ENCODE peak calls at places on chromosomes 12 and 14, in five cellular contexts. V, M, Q, B and T are unnamed samples.
A peak's percentile ranks its signal among the peaks of the same experiment; 100 is the strongest.

GRCh38 chr14:49865431-49865859 is 12.9 kb upstream of the NEMF start:
- DNase-seq in V (peak; percentile 67), M (peak; percentile 90), Q (peak; percentile 55), B (peak; percentile 86), T (no peak)

GRCh38 chr12:63068857-63069442 is 82.1 kb downstream of the AVPR1A start:
- DNase-seq in V (peak; percentile 75), M (no peak), Q (no peak), B (no peak), T (peak; percentile 79)

GRCh38 chr12:28191018-28191595 is 851 bp downstream of the CCDC91 start:
- DNase-seq in V (no peak), M (peak; percentile 18), Q (no peak), B (no peak), T (no peak)

GRCh38 chr14:61860294-61860918 is 98.2 kb downstream of the SNAPC1 start:
- DNase-seq in V (peak; percentile 64), M (peak; percentile 83), Q (peak; percentile 23), B (no peak), T (no peak)

GRCh38 chr14:64928239-64929002 is 14.1 kb downstream of the GPX2 start:
- DNase-seq in V (no peak), M (no peak), Q (no peak), B (no peak), T (no peak)

GRCh38 chr12:91123236-91123635 is 11.9 kb upstream of the LUM start:
- DNase-seq in V (no peak), M (no peak), Q (no peak), B (no peak), T (no peak)

GRCh38 chr14:91796622-91797347 is 64.9 kb upstream of the CATSPERB start:
- DNase-seq in V (no peak), M (no peak), Q (no peak), B (no peak), T (no peak)

GRCh38 chr12:7602287-7602686 is 63.4 kb downstream of the APOBEC1 start:
- DNase-seq in V (peak; percentile 65), M (no peak), Q (no peak), B (no peak), T (no peak)

GRCh38 chr12:65742481-65742971 is 81.8 kb upstream of the HMGA2 start:
- DNase-seq in V (peak; percentile 41), M (no peak), Q (no peak), B (no peak), T (no peak)

GRCh38 chr14:94998702-94999101 is 158.6 kb downstream of the DICER1 start:
- DNase-seq in V (no peak), M (no peak), Q (no peak), B (no peak), T (no peak)

GRCh38 chr12:65631621-65632111 is 192.6 kb upstream of the HMGA2 start:
- DNase-seq in V (peak; percentile 99), M (no peak), Q (no peak), B (no peak), T (peak; percentile 85)

GRCh38 chr14:69715725-69716482 is 51.0 kb upstream of the SRSF5 start:
- DNase-seq in V (peak; percentile 68), M (no peak), Q (peak; percentile 28), B (no peak), T (peak; percentile 48)

GRCh38 chr12:49026101-49026500 is 7.5 kb upstream of the PRKAG1 start:
- DNase-seq in V (no peak), M (no peak), Q (no peak), B (peak; percentile 55), T (no peak)

GRCh38 chr14:34678306-34678705 is 36.1 kb downstream of the CFL2 start:
- DNase-seq in V (peak; percentile 33), M (no peak), Q (no peak), B (no peak), T (no peak)

GRCh38 chr12:9406564-9407424 is 198.6 kb upstream of the PZP start:
- DNase-seq in V (no peak), M (no peak), Q (no peak), B (no peak), T (no peak)

GRCh38 chr12:53241623-53242412 is 9.8 kb upstream of the RARG start:
- DNase-seq in V (no peak), M (no peak), Q (no peak), B (no peak), T (no peak)

GRCh38 chr14:100860556-100861187 is 34.8 kb downstream of the MEG3 start:
- DNase-seq in V (no peak), M (no peak), Q (no peak), B (peak; percentile 53), T (no peak)

GRCh38 chr12:108403952-108404351 is 64.8 kb upstream of the CMKLR1 start:
- DNase-seq in V (no peak), M (no peak), Q (no peak), B (no peak), T (no peak)

GRCh38 chr12:18165422-18165871 is 75.5 kb upstream of the RERGL start:
- DNase-seq in V (peak; percentile 52), M (no peak), Q (no peak), B (no peak), T (peak; percentile 63)

GRCh38 chr14:23099212-23099861 is 4.0 kb downstream of the C14orf119 start:
- DNase-seq in V (no peak), M (no peak), Q (peak; percentile 44), B (no peak), T (peak; percentile 31)

GRCh38 chr14:31990183-31990862 is 86.8 kb upstream of the ARHGAP5 start:
- DNase-seq in V (no peak), M (no peak), Q (no peak), B (no peak), T (peak; percentile 74)

GRCh38 chr12:43806737-43807072 is 588 bp upstream of the TWF1 start:
- DNase-seq in V (no peak), M (no peak), Q (no peak), B (no peak), T (no peak)

GRCh38 chr12:43812042-43812441 is 5.9 kb upstream of the TWF1 start:
- DNase-seq in V (no peak), M (no peak), Q (no peak), B (no peak), T (no peak)

GRCh38 chr12:43807361-43807760 is 1.2 kb upstream of the TWF1 start:
- DNase-seq in V (no peak), M (no peak), Q (no peak), B (no peak), T (no peak)

GRCh38 chr12:43805149-43805856 is 814 bp downstream of the TWF1 start:
- DNase-seq in V (no peak), M (no peak), Q (no peak), B (no peak), T (no peak)

DNA sequence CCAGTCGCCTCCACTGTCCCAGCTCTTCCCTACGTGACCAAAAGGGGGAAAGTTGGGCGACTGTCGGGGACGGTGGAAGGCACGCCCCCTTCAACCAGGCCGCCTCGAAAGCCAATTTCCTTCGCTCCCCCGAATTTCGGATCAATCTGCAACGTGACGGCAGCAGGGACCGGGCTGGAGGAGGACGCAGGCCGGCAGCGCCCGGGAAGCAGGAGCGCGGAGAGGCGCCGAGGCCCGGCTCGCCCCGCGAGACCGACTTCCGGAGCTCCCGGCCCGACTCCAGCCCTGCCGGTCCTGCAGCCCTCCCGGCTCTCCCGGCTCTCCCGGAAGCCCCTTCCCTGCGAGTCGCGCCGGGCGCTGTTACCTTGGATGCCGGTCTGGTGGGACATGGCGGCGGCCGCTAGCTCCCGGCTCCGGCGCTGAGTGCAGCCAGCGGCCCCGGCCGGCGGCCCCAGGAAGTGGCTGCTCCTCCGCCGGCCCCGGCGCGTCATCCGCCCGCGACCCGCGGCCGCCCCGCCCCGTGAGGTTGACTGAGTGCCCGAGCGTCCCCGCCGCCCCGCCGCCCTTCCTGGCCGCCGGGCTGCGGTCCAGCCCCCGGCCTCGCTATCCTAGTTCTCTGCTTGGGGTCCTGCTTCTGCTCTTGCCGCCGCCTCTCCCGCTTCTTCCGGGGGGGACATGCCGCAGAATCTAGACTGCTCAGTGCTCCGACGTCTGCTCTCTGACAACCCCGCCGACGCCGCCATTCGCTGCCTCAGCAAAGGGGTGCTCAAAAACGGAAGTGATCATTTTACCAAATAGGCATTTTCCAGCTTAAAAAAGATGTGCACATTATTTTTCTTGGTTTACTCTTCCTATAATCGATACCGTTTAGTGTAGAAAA is at the start of gene TWF1:
- DNase-seq in V (peak; percentile 73), M (peak; percentile 85), Q (peak; percentile 81), B (peak; percentile 95), T (peak; percentile 19)
- TF ChIP-seq CTCF in V (peak; percentile 62), M (no peak), Q (no peak), B (peak; percentile 33), T (peak; percentile 36)

GRCh38 chr12:94263011-94263786 is 114.8 kb downstream of the PLXNC1 start:
- DNase-seq in V (no peak), M (peak; percentile 53), Q (no peak), B (no peak), T (no peak)

GRCh38 chr12:94261119-94261518 is 112.7 kb downstream of the PLXNC1 start:
- DNase-seq in V (no peak), M (no peak), Q (no peak), B (no peak), T (no peak)

GRCh38 chr12:94260717-94261116 is 112.3 kb downstream of the PLXNC1 start:
- DNase-seq in V (no peak), M (no peak), Q (no peak), B (no peak), T (no peak)

GRCh38 chr12:94262228-94263010 is 114.0 kb downstream of the PLXNC1 start:
- DNase-seq in V (peak; percentile 91), M (peak; percentile 84), Q (peak; percentile 69), B (peak; percentile 90), T (peak; percentile 96)

DNA sequence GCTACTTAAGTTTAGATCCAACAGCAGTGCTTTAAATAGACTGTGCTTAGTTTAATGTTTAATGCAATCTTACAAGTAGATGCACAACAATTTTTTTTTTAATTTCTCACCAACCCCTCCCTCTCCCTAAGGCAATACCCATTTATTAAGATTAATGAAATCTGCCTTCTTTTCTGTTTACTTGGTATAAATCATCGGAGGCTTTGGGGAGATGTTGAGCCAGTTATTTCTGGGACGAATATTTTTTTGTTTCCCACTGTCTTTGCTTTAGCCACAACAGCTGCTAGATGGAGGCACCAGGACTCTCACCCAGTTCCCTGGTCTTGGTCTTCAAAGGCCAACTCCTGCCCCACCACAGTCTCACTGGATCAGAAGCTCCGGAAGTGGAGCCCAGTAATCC is 113.4 kb downstream of the PLXNC1 start:
- DNase-seq in V (no peak), M (no peak), Q (no peak), B (no peak), T (no peak)
- H3K4me3 ChIP-seq in V (peak overlapping the region; percentile 52), M (no peak overlapping the region), Q (no peak overlapping the region), B (peak overlapping the region; percentile 64), T (peak overlapping the region; percentile 56)

DNA sequence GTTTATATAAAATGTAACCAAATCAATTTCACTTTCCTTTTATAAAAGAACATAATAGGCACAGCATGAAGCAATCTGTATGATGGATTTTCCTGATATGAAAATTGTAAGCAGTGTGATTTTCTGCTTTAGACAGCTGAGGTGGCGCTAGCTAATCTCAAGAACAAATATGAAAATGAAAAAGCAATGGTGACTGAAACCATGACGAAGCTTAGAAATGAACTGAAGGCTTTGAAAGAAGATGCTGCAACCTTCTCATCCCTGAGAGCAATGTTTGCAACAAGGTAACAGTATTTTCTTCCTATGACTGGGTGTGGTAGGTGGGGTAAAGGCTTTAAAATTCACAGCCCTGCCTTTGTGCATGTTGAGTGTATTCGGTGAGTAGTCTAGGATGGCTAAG is 65.0 kb upstream of the FGD4 start:
- DNase-seq in V (no peak), M (no peak), Q (no peak), B (no peak), T (no peak)
- TF ChIP-seq CTCF in V (no peak), M (no peak), Q (no peak), B (no peak), T (no peak)

DNA sequence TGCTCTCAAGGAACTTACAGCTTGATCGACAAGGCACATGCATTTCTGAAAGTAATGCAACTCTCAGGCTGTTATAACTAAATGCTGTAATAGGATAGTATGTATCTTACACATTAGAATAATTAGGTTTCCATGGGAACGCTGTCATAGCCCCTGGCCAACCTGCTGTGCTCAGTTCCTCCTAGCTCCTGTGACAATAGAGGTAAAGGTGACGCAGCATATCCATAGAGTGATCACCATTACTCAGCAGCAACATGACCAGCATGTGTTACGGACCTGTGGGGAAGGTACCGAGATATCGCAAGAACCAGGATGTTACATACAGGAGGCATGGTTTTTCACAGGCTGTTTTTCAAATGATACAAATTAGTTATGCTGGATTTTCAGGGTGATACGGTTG is 150.7 kb downstream of the CAND1 start:
- DNase-seq in V (no peak), M (no peak), Q (no peak), B (no peak), T (no peak)
- H3K4me3 ChIP-seq in V (no peak overlapping the region), M (no peak overlapping the region), Q (no peak overlapping the region), B (no peak overlapping the region), T (no peak overlapping the region)